ENCODE peak calls at places on chromosome 10, in five cellular contexts. E is hippocampal formation; K is mucosa of descending colon; J is left lung; Y is naive thymus-derived CD8-positive, alpha-beta T cell. T is an unnamed sample.

GRCh38 chr10:122477436-122477835 is 16.1 kb downstream of the HTRA1 start:
- DNase-seq in E (no peak), K (no peak), J (peak; percentile 15), Y (no peak), T (no peak)

GRCh38 chr10:68897336-68897741 is 3.8 kb upstream of the DDX50 start:
- DNase-seq in E (peak; percentile 17), K (no peak), J (no peak), Y (peak; percentile 59), T (no peak)

GRCh38 chr10:124449170-124450009 is 445 bp downstream of the NKX1-2 start:
- DNase-seq in E (no peak), K (no peak), J (no peak), Y (no peak), T (no peak)

GRCh38 chr10:13977861-13978843 is 352.6 kb downstream of the FRMD4A start:
- DNase-seq in E (no peak), K (no peak), J (no peak), Y (no peak), T (no peak)

GRCh38 chr10:48759113-48759901 is 74.6 kb downstream of the WDFY4 start:
- DNase-seq in E (no peak), K (no peak), J (no peak), Y (no peak), T (no peak)

GRCh38 chr10:52652431-52653220 is 120.0 kb downstream of the MBL2 start:
- DNase-seq in E (peak; percentile 19), K (no peak), J (no peak), Y (no peak), T (no peak)

GRCh38 chr10:76080406-76080805 is 649.0 kb downstream of the LRMDA start:
- DNase-seq in E (no peak), K (no peak), J (no peak), Y (no peak), T (no peak)

GRCh38 chr10:67770537-67770936 is 67.5 kb downstream of the DNAJC12 start:
- DNase-seq in E (no peak), K (no peak), J (no peak), Y (no peak), T (no peak)

GRCh38 chr10:63573068-63573697 is 52.0 kb downstream of the REEP3 start:
- DNase-seq in E (no peak), K (no peak), J (no peak), Y (no peak), T (peak; percentile 67)

GRCh38 chr10:88657901-88658300 is 6.3 kb upstream of the LIPF start:
- DNase-seq in E (no peak), K (no peak), J (no peak), Y (no peak), T (no peak)

GRCh38 chr10:61877882-61878281 is 23.6 kb upstream of the ARID5B start:
- DNase-seq in E (no peak), K (no peak), J (no peak), Y (no peak), T (no peak)

GRCh38 chr10:33353334-33353733 is 18.9 kb upstream of the NRP1 start:
- DNase-seq in E (peak; percentile 55), K (no peak), J (no peak), Y (no peak), T (no peak)

GRCh38 chr10:96366508-96366907 is 7.7 kb upstream of the OPALIN start:
- DNase-seq in E (no peak), K (no peak), J (no peak), Y (no peak), T (no peak)

GRCh38 chr10:31062856-31063255 is 31.2 kb upstream of the ZNF438 start:
- DNase-seq in E (no peak), K (no peak), J (no peak), Y (no peak), T (no peak)

GRCh38 chr10:6473901-6474370 is 106.1 kb downstream of the PRKCQ start:
- DNase-seq in E (no peak), K (no peak), J (no peak), Y (peak; percentile 63), T (no peak)

GRCh38 chr10:101778781-101779543 is 3.0 kb upstream of the FGF8 start:
- DNase-seq in E (no peak), K (peak; percentile 81), J (no peak), Y (peak; percentile 28), T (no peak)

GRCh38 chr10:88413412-88413811 is 169.7 kb downstream of the RNLS start:
- DNase-seq in E (no peak), K (no peak), J (no peak), Y (no peak), T (no peak)

GRCh38 chr10:32957341-32958084 is 517 bp downstream of the ITGB1 start:
- DNase-seq in E (peak; percentile 62), K (peak; percentile 80), J (peak; percentile 70), Y (peak; percentile 39), T (no peak)

GRCh38 chr10:15152556-15152955 is 15.9 kb downstream of the NMT2 start:
- DNase-seq in E (no peak), K (no peak), J (no peak), Y (no peak), T (no peak)

GRCh38 chr10:93384006-93384405 is 98.1 kb downstream of the MYOF start:
- DNase-seq in E (no peak), K (no peak), J (no peak), Y (no peak), T (no peak)

GRCh38 chr10:58517481-58518355 is 5.0 kb downstream of the BICC1 start:
- DNase-seq in E (no peak), K (no peak), J (no peak), Y (no peak), T (no peak)

GRCh38 chr10:117536359-117536861 is 6.1 kb upstream of the EMX2 start:
- DNase-seq in E (no peak), K (no peak), J (no peak), Y (no peak), T (no peak)

GRCh38 chr10:86410542-86411124 is 44.0 kb upstream of the GRID1 start:
- DNase-seq in E (no peak), K (no peak), J (no peak), Y (no peak), T (no peak)

GRCh38 chr10:71512794-71513379 is 116.2 kb downstream of the CDH23 start:
- DNase-seq in E (no peak), K (no peak), J (peak; percentile 54), Y (no peak), T (no peak)

GRCh38 chr10:12130237-12130872 is 878 bp downstream of the SEC61A2 start:
- DNase-seq in E (peak; percentile 8), K (no peak), J (no peak), Y (peak; percentile 35), T (peak; percentile 41)

GRCh38 chr10:652226-652625 is 37.2 kb downstream of the DIP2C start:
- DNase-seq in E (no peak), K (no peak), J (no peak), Y (no peak), T (no peak)

GRCh38 chr10:142371-142770 is 7.1 kb downstream of the ZMYND11 start:
- DNase-seq in E (no peak), K (no peak), J (no peak), Y (no peak), T (no peak)

GRCh38 chr10:96695366-96695765 is 24.9 kb downstream of the PIK3AP1 start:
- DNase-seq in E (no peak), K (no peak), J (no peak), Y (peak; percentile 11), T (no peak)

GRCh38 chr10:120475844-120476791 is 19.1 kb downstream of the PLPP4 start:
- DNase-seq in E (no peak), K (peak; percentile 27), J (no peak), Y (no peak), T (no peak)

GRCh38 chr10:99851825-99852224 is 69.4 kb downstream of the ABCC2 start:
- DNase-seq in E (no peak), K (no peak), J (no peak), Y (no peak), T (no peak)

GRCh38 chr10:96259150-96259549 is 12.2 kb downstream of the BLNK start:
- DNase-seq in E (peak; percentile 22), K (no peak), J (no peak), Y (no peak), T (no peak)

GRCh38 chr10:102243304-102243703 is 2.0 kb upstream of the PITX3 start:
- DNase-seq in E (no peak), K (no peak), J (no peak), Y (no peak), T (no peak)

GRCh38 chr10:9762966-9763656 is 1254.6 kb upstream of the CELF2 start:
- DNase-seq in E (no peak), K (no peak), J (no peak), Y (no peak), T (no peak)

T was measured in glomerular endothelial cell.